ENCODE peak calls at places on chromosomes 3 and 15, in eight cellular contexts. One of them, this sample, is unnamed.

GRCh38 chr15:60509470-60509869 is 30.5 kb upstream of the ICE2 start:
- DNase-seq in tibial artery: no peak
- DNase-seq in choroid plexus epithelial cell: no peak
- DNase-seq in fibroblast of lung: no peak
- DNase-seq in NCI-H2029: no peak
- DNase-seq in CD8-positive, alpha-beta T cell: no peak
- DNase-seq in activated naive CD4-positive, alpha-beta T cell: no peak
- DNase-seq in thoracic aorta: no peak
- DNase-seq in this sample: no peak

GRCh38 chr3:114758828-114759709 is 388.0 kb downstream of the ZBTB20 start:
- DNase-seq in activated naive CD4-positive, alpha-beta T cell: no peak
- DNase-seq in CD8-positive, alpha-beta T cell: no peak
- DNase-seq in fibroblast of lung: peak; percentile 52
- DNase-seq in tibial artery: no peak
- DNase-seq in NCI-H2029: no peak
- DNase-seq in thoracic aorta: no peak
- DNase-seq in choroid plexus epithelial cell: peak; percentile 83
- DNase-seq in this sample: peak; percentile 10

GRCh38 chr3:186235554-186235953 is 126.5 kb downstream of the DGKG start:
- DNase-seq in choroid plexus epithelial cell: no peak
- DNase-seq in thoracic aorta: no peak
- DNase-seq in NCI-H2029: no peak
- DNase-seq in fibroblast of lung: no peak
- DNase-seq in activated naive CD4-positive, alpha-beta T cell: no peak
- DNase-seq in CD8-positive, alpha-beta T cell: no peak
- DNase-seq in tibial artery: no peak
- DNase-seq in this sample: no peak

GRCh38 chr3:122975163-122975923 is 52.2 kb downstream of the SEMA5B start:
- DNase-seq in tibial artery: no peak
- DNase-seq in NCI-H2029: no peak
- DNase-seq in choroid plexus epithelial cell: peak; percentile 57
- DNase-seq in fibroblast of lung: peak; percentile 87
- DNase-seq in thoracic aorta: no peak
- DNase-seq in activated naive CD4-positive, alpha-beta T cell: no peak
- DNase-seq in CD8-positive, alpha-beta T cell: no peak
- DNase-seq in this sample: peak; percentile 84

GRCh38 chr15:42275780-42276395 is 2.7 kb upstream of the TMEM87A start:
- DNase-seq in NCI-H2029: no peak
- DNase-seq in fibroblast of lung: no peak
- DNase-seq in thoracic aorta: no peak
- DNase-seq in CD8-positive, alpha-beta T cell: no peak
- DNase-seq in tibial artery: no peak
- DNase-seq in activated naive CD4-positive, alpha-beta T cell: no peak
- DNase-seq in choroid plexus epithelial cell: no peak
- DNase-seq in this sample: no peak

GRCh38 chr3:185988080-185988815 is 50.4 kb upstream of the TRA2B start:
- DNase-seq in activated naive CD4-positive, alpha-beta T cell: no peak
- DNase-seq in fibroblast of lung: no peak
- DNase-seq in CD8-positive, alpha-beta T cell: no peak
- DNase-seq in NCI-H2029: no peak
- DNase-seq in thoracic aorta: no peak
- DNase-seq in choroid plexus epithelial cell: no peak
- DNase-seq in tibial artery: no peak
- DNase-seq in this sample: peak; percentile 11

GRCh38 chr3:194687638-194688206 is 2.0 kb downstream of the FAM43A start:
- DNase-seq in CD8-positive, alpha-beta T cell: peak; percentile 71
- DNase-seq in NCI-H2029: peak; percentile 44
- DNase-seq in fibroblast of lung: peak; percentile 69
- DNase-seq in tibial artery: peak; percentile 46
- DNase-seq in thoracic aorta: no peak
- DNase-seq in choroid plexus epithelial cell: peak; percentile 71
- DNase-seq in activated naive CD4-positive, alpha-beta T cell: peak; percentile 22
- DNase-seq in this sample: no peak

GRCh38 chr15:77966540-77967290 is 110.8 kb downstream of the TBC1D2B start:
- DNase-seq in fibroblast of lung: peak; percentile 40
- DNase-seq in tibial artery: no peak
- DNase-seq in choroid plexus epithelial cell: peak; percentile 75
- DNase-seq in CD8-positive, alpha-beta T cell: peak; percentile 54
- DNase-seq in NCI-H2029: peak; percentile 17
- DNase-seq in activated naive CD4-positive, alpha-beta T cell: peak; percentile 14
- DNase-seq in thoracic aorta: no peak
- DNase-seq in this sample: peak; percentile 64

GRCh38 chr3:127072971-127073851 is 90.3 kb downstream of the PLXNA1 start:
- DNase-seq in choroid plexus epithelial cell: no peak
- DNase-seq in fibroblast of lung: no peak
- DNase-seq in tibial artery: no peak
- DNase-seq in thoracic aorta: no peak
- DNase-seq in NCI-H2029: no peak
- DNase-seq in CD8-positive, alpha-beta T cell: no peak
- DNase-seq in activated naive CD4-positive, alpha-beta T cell: no peak
- DNase-seq in this sample: no peak

GRCh38 chr15:37877851-37878577 is 56.4 kb upstream of the TMCO5A start:
- DNase-seq in thoracic aorta: no peak
- DNase-seq in NCI-H2029: no peak
- DNase-seq in CD8-positive, alpha-beta T cell: no peak
- DNase-seq in choroid plexus epithelial cell: peak; percentile 92
- DNase-seq in fibroblast of lung: peak; percentile 88
- DNase-seq in tibial artery: no peak
- DNase-seq in activated naive CD4-positive, alpha-beta T cell: no peak
- DNase-seq in this sample: peak; percentile 57

GRCh38 chr3:119743921-119744320 is 38.0 kb upstream of the NR1I2 start:
- DNase-seq in tibial artery: no peak
- DNase-seq in choroid plexus epithelial cell: no peak
- DNase-seq in fibroblast of lung: no peak
- DNase-seq in NCI-H2029: peak; percentile 71
- DNase-seq in activated naive CD4-positive, alpha-beta T cell: no peak
- DNase-seq in CD8-positive, alpha-beta T cell: no peak
- DNase-seq in thoracic aorta: no peak
- DNase-seq in this sample: no peak

GRCh38 chr3:119990888-119991287 is 103.4 kb downstream of the GSK3B start:
- DNase-seq in CD8-positive, alpha-beta T cell: no peak
- DNase-seq in fibroblast of lung: peak; percentile 59
- DNase-seq in tibial artery: no peak
- DNase-seq in thoracic aorta: no peak
- DNase-seq in NCI-H2029: no peak
- DNase-seq in activated naive CD4-positive, alpha-beta T cell: no peak
- DNase-seq in choroid plexus epithelial cell: peak; percentile 30
- DNase-seq in this sample: no peak

GRCh38 chr3:177733936-177734335 is 536.7 kb upstream of the TBL1XR1 start:
- DNase-seq in fibroblast of lung: no peak
- DNase-seq in CD8-positive, alpha-beta T cell: no peak
- DNase-seq in thoracic aorta: no peak
- DNase-seq in NCI-H2029: no peak
- DNase-seq in activated naive CD4-positive, alpha-beta T cell: no peak
- DNase-seq in tibial artery: no peak
- DNase-seq in choroid plexus epithelial cell: no peak
- DNase-seq in this sample: no peak

GRCh38 chr3:32334675-32335074 is 57.0 kb upstream of the CMTM7 start:
- DNase-seq in activated naive CD4-positive, alpha-beta T cell: peak; percentile 41
- DNase-seq in thoracic aorta: no peak
- DNase-seq in CD8-positive, alpha-beta T cell: peak; percentile 31
- DNase-seq in choroid plexus epithelial cell: no peak
- DNase-seq in NCI-H2029: no peak
- DNase-seq in fibroblast of lung: no peak
- DNase-seq in tibial artery: no peak
- DNase-seq in this sample: no peak

GRCh38 chr3:41690766-41691563 is 270.9 kb downstream of the ULK4 start:
- DNase-seq in fibroblast of lung: no peak
- DNase-seq in tibial artery: no peak
- DNase-seq in CD8-positive, alpha-beta T cell: no peak
- DNase-seq in thoracic aorta: no peak
- DNase-seq in NCI-H2029: no peak
- DNase-seq in activated naive CD4-positive, alpha-beta T cell: no peak
- DNase-seq in choroid plexus epithelial cell: no peak
- DNase-seq in this sample: no peak

GRCh38 chr15:100772478-100773378 is 106.9 kb upstream of the ALDH1A3 start:
- DNase-seq in NCI-H2029: no peak
- DNase-seq in fibroblast of lung: peak; percentile 42
- DNase-seq in CD8-positive, alpha-beta T cell: no peak
- DNase-seq in choroid plexus epithelial cell: peak; percentile 33
- DNase-seq in tibial artery: no peak
- DNase-seq in thoracic aorta: no peak
- DNase-seq in activated naive CD4-positive, alpha-beta T cell: no peak
- DNase-seq in this sample: no peak

GRCh38 chr3:31226331-31226730 is 306.4 kb upstream of the STT3B start:
- DNase-seq in CD8-positive, alpha-beta T cell: no peak
- DNase-seq in fibroblast of lung: no peak
- DNase-seq in thoracic aorta: no peak
- DNase-seq in choroid plexus epithelial cell: no peak
- DNase-seq in activated naive CD4-positive, alpha-beta T cell: no peak
- DNase-seq in NCI-H2029: no peak
- DNase-seq in tibial artery: no peak
- DNase-seq in this sample: no peak

GRCh38 chr3:191192941-191193340 is 6.1 kb upstream of the OSTN start:
- DNase-seq in NCI-H2029: no peak
- DNase-seq in CD8-positive, alpha-beta T cell: no peak
- DNase-seq in choroid plexus epithelial cell: no peak
- DNase-seq in tibial artery: no peak
- DNase-seq in activated naive CD4-positive, alpha-beta T cell: no peak
- DNase-seq in thoracic aorta: no peak
- DNase-seq in fibroblast of lung: no peak
- DNase-seq in this sample: no peak

GRCh38 chr3:45611619-45612018 is 17.1 kb downstream of the LIMD1 start:
- DNase-seq in CD8-positive, alpha-beta T cell: no peak
- DNase-seq in fibroblast of lung: peak; percentile 16
- DNase-seq in tibial artery: no peak
- DNase-seq in NCI-H2029: no peak
- DNase-seq in choroid plexus epithelial cell: no peak
- DNase-seq in activated naive CD4-positive, alpha-beta T cell: no peak
- DNase-seq in thoracic aorta: no peak
- DNase-seq in this sample: peak; percentile 32

GRCh38 chr3:195705081-195705991 is 15.4 kb upstream of the MUC20 start:
- DNase-seq in fibroblast of lung: no peak
- DNase-seq in choroid plexus epithelial cell: no peak
- DNase-seq in CD8-positive, alpha-beta T cell: no peak
- DNase-seq in activated naive CD4-positive, alpha-beta T cell: no peak
- DNase-seq in NCI-H2029: no peak
- DNase-seq in thoracic aorta: no peak
- DNase-seq in tibial artery: no peak
- DNase-seq in this sample: no peak

GRCh38 chr3:140276698-140277097 is 341.7 kb downstream of the CLSTN2 start:
- DNase-seq in tibial artery: no peak
- DNase-seq in NCI-H2029: peak; percentile 2
- DNase-seq in CD8-positive, alpha-beta T cell: no peak
- DNase-seq in choroid plexus epithelial cell: peak; percentile 53
- DNase-seq in thoracic aorta: no peak
- DNase-seq in fibroblast of lung: peak; percentile 16
- DNase-seq in activated naive CD4-positive, alpha-beta T cell: no peak
- DNase-seq in this sample: peak; percentile 22

GRCh38 chr3:73418636-73419035 is 206.1 kb downstream of the PDZRN3 start:
- DNase-seq in CD8-positive, alpha-beta T cell: no peak
- DNase-seq in fibroblast of lung: no peak
- DNase-seq in thoracic aorta: no peak
- DNase-seq in tibial artery: no peak
- DNase-seq in NCI-H2029: no peak
- DNase-seq in choroid plexus epithelial cell: no peak
- DNase-seq in activated naive CD4-positive, alpha-beta T cell: no peak
- DNase-seq in this sample: no peak

GRCh38 chr3:8443829-8444791 is 57.5 kb upstream of the LMCD1 start:
- DNase-seq in tibial artery: peak; percentile 89
- DNase-seq in fibroblast of lung: peak; percentile 99
- DNase-seq in thoracic aorta: peak; percentile 88
- DNase-seq in choroid plexus epithelial cell: peak; percentile 100
- DNase-seq in CD8-positive, alpha-beta T cell: no peak
- DNase-seq in NCI-H2029: peak; percentile 99
- DNase-seq in activated naive CD4-positive, alpha-beta T cell: no peak
- DNase-seq in this sample: peak; percentile 97

GRCh38 chr3:156509209-156510174 is 45.4 kb downstream of the SSR3 start:
- DNase-seq in tibial artery: no peak
- DNase-seq in thoracic aorta: no peak
- DNase-seq in CD8-positive, alpha-beta T cell: no peak
- DNase-seq in fibroblast of lung: peak; percentile 54
- DNase-seq in activated naive CD4-positive, alpha-beta T cell: no peak
- DNase-seq in choroid plexus epithelial cell: peak; percentile 83
- DNase-seq in NCI-H2029: peak; percentile 28
- DNase-seq in this sample: peak; percentile 61

GRCh38 chr3:74531491-74531890 is 83.0 kb downstream of the CNTN3 start:
- DNase-seq in activated naive CD4-positive, alpha-beta T cell: no peak
- DNase-seq in NCI-H2029: no peak
- DNase-seq in CD8-positive, alpha-beta T cell: no peak
- DNase-seq in choroid plexus epithelial cell: peak; percentile 36
- DNase-seq in tibial artery: no peak
- DNase-seq in fibroblast of lung: no peak
- DNase-seq in thoracic aorta: no peak
- DNase-seq in this sample: no peak

GRCh38 chr3:62374375-62374876 is 1.1 kb upstream of the FEZF2 start:
- DNase-seq in thoracic aorta: no peak
- DNase-seq in choroid plexus epithelial cell: peak; percentile 33
- DNase-seq in NCI-H2029: no peak
- DNase-seq in tibial artery: no peak
- DNase-seq in fibroblast of lung: peak; percentile 26
- DNase-seq in activated naive CD4-positive, alpha-beta T cell: no peak
- DNase-seq in CD8-positive, alpha-beta T cell: no peak
- DNase-seq in this sample: no peak

GRCh38 chr15:68558318-68559305 is 20.2 kb upstream of the CORO2B start:
- DNase-seq in CD8-positive, alpha-beta T cell: no peak
- DNase-seq in activated naive CD4-positive, alpha-beta T cell: no peak
- DNase-seq in tibial artery: no peak
- DNase-seq in thoracic aorta: no peak
- DNase-seq in NCI-H2029: no peak
- DNase-seq in fibroblast of lung: peak; percentile 16
- DNase-seq in choroid plexus epithelial cell: no peak
- DNase-seq in this sample: no peak

GRCh38 chr3:69092030-69092513 is 7.3 kb downstream of the ARL6IP5 start:
- DNase-seq in choroid plexus epithelial cell: peak; percentile 40
- DNase-seq in CD8-positive, alpha-beta T cell: no peak
- DNase-seq in activated naive CD4-positive, alpha-beta T cell: no peak
- DNase-seq in thoracic aorta: no peak
- DNase-seq in fibroblast of lung: peak; percentile 13
- DNase-seq in NCI-H2029: no peak
- DNase-seq in tibial artery: no peak
- DNase-seq in this sample: peak; percentile 14